ENCODE peak calls at places on chromosome 17, in seven cellular contexts. One of them, this sample, is unnamed.

GRCh38 chr17:68085751-68086445 is 50.4 kb downstream of the KPNA2 start:
- DNase-seq in hepatocyte: peak; percentile 32
- DNase-seq in SK-N-SH: no peak
- DNase-seq in neural progenitor cell: peak; percentile 16
- DNase-seq in GM23338: peak; percentile 21
- DNase-seq in OCI-LY7: peak; percentile 86
- DNase-seq in HCT116: no peak
- DNase-seq in this sample: peak; percentile 61

GRCh38 chr17:46158323-46159296 is 34.6 kb downstream of the KANSL1 start:
- DNase-seq in hepatocyte: no peak
- DNase-seq in SK-N-SH: no peak
- DNase-seq in neural progenitor cell: no peak
- DNase-seq in GM23338: no peak
- DNase-seq in OCI-LY7: no peak
- DNase-seq in HCT116: no peak
- DNase-seq in this sample: no peak

GRCh38 chr17:74446551-74447500 is 14.9 kb downstream of the GPRC5C start:
- DNase-seq in hepatocyte: no peak
- DNase-seq in SK-N-SH: peak; percentile 54
- DNase-seq in neural progenitor cell: no peak
- DNase-seq in GM23338: no peak
- DNase-seq in OCI-LY7: no peak
- DNase-seq in HCT116: no peak
- DNase-seq in this sample: no peak

GRCh38 chr17:68460096-68460495 is 2.8 kb upstream of the WIPI1 start:
- DNase-seq in hepatocyte: no peak
- DNase-seq in SK-N-SH: no peak
- DNase-seq in neural progenitor cell: no peak
- DNase-seq in GM23338: no peak
- DNase-seq in OCI-LY7: no peak
- DNase-seq in HCT116: no peak
- DNase-seq in this sample: no peak

GRCh38 chr17:50380369-50381259 is 7.6 kb downstream of the EME1 start:
- DNase-seq in hepatocyte: no peak
- DNase-seq in SK-N-SH: no peak
- DNase-seq in neural progenitor cell: no peak
- DNase-seq in GM23338: peak; percentile 29
- DNase-seq in OCI-LY7: no peak
- DNase-seq in HCT116: no peak
- DNase-seq in this sample: no peak

GRCh38 chr17:82876602-82877391 is 37.0 kb upstream of the ZNF750 start:
- DNase-seq in hepatocyte: peak; percentile 83
- DNase-seq in SK-N-SH: peak; percentile 88
- DNase-seq in neural progenitor cell: peak; percentile 71
- DNase-seq in GM23338: peak; percentile 36
- DNase-seq in OCI-LY7: no peak
- DNase-seq in HCT116: peak; percentile 49
- DNase-seq in this sample: no peak

GRCh38 chr17:50593321-50593720 is 32.8 kb downstream of the CACNA1G start:
- DNase-seq in hepatocyte: peak; percentile 77
- DNase-seq in SK-N-SH: peak; percentile 97
- DNase-seq in neural progenitor cell: peak; percentile 94
- DNase-seq in GM23338: peak; percentile 67
- DNase-seq in OCI-LY7: no peak
- DNase-seq in HCT116: no peak
- DNase-seq in this sample: no peak

GRCh38 chr17:72838068-72838467 is 254.4 kb downstream of the SLC39A11 start:
- DNase-seq in hepatocyte: no peak
- DNase-seq in SK-N-SH: no peak
- DNase-seq in neural progenitor cell: no peak
- DNase-seq in GM23338: no peak
- DNase-seq in OCI-LY7: no peak
- DNase-seq in HCT116: no peak
- DNase-seq in this sample: no peak

GRCh38 chr17:80872999-80873951 is 118.4 kb upstream of the CHMP6 start:
- DNase-seq in hepatocyte: no peak
- DNase-seq in SK-N-SH: no peak
- DNase-seq in neural progenitor cell: peak; percentile 93
- DNase-seq in GM23338: peak; percentile 85
- DNase-seq in OCI-LY7: no peak
- DNase-seq in HCT116: no peak
- DNase-seq in this sample: no peak

GRCh38 chr17:16477255-16477654 is 14.7 kb downstream of the LRRC75A start:
- DNase-seq in hepatocyte: peak; percentile 63
- DNase-seq in SK-N-SH: no peak
- DNase-seq in neural progenitor cell: no peak
- DNase-seq in GM23338: no peak
- DNase-seq in OCI-LY7: no peak
- DNase-seq in HCT116: peak; percentile 29
- DNase-seq in this sample: no peak

GRCh38 chr17:74530751-74531150 is 524 bp downstream of the CD300LB start:
- DNase-seq in hepatocyte: no peak
- DNase-seq in SK-N-SH: no peak
- DNase-seq in neural progenitor cell: no peak
- DNase-seq in GM23338: no peak
- DNase-seq in OCI-LY7: no peak
- DNase-seq in HCT116: no peak
- DNase-seq in this sample: no peak

GRCh38 chr17:6752068-6752909 is 3.6 kb upstream of the XAF1 start:
- DNase-seq in hepatocyte: peak; percentile 63
- DNase-seq in SK-N-SH: no peak
- DNase-seq in neural progenitor cell: no peak
- DNase-seq in GM23338: no peak
- DNase-seq in OCI-LY7: no peak
- DNase-seq in HCT116: no peak
- DNase-seq in this sample: no peak

GRCh38 chr17:51706098-51706497 is 445.8 kb downstream of the UTP18 start:
- DNase-seq in hepatocyte: no peak
- DNase-seq in SK-N-SH: no peak
- DNase-seq in neural progenitor cell: no peak
- DNase-seq in GM23338: no peak
- DNase-seq in OCI-LY7: no peak
- DNase-seq in HCT116: no peak
- DNase-seq in this sample: no peak

GRCh38 chr17:35695613-35696012 is 35.8 kb upstream of the RASL10B start:
- DNase-seq in hepatocyte: no peak
- DNase-seq in SK-N-SH: no peak
- DNase-seq in neural progenitor cell: no peak
- DNase-seq in GM23338: peak; percentile 14
- DNase-seq in OCI-LY7: no peak
- DNase-seq in HCT116: no peak
- DNase-seq in this sample: no peak

GRCh38 chr17:80968602-80969029 is 23.0 kb upstream of the CHMP6 start:
- DNase-seq in hepatocyte: peak; percentile 52
- DNase-seq in SK-N-SH: peak; percentile 86
- DNase-seq in neural progenitor cell: no peak
- DNase-seq in GM23338: no peak
- DNase-seq in OCI-LY7: no peak
- DNase-seq in HCT116: no peak
- DNase-seq in this sample: no peak

GRCh38 chr17:55413825-55414489 is 7.7 kb downstream of the MMD start:
- DNase-seq in hepatocyte: no peak
- DNase-seq in SK-N-SH: no peak
- DNase-seq in neural progenitor cell: no peak
- DNase-seq in GM23338: no peak
- DNase-seq in OCI-LY7: no peak
- DNase-seq in HCT116: no peak
- DNase-seq in this sample: no peak
- H3K4me1 ChIP-seq in hepatocyte: peaks cover 6% of the 10 kb centered on the region
- H3K4me1 ChIP-seq in SK-N-SH: no peaks in the 10 kb centered on the region
- H3K4me1 ChIP-seq in neural progenitor cell: peaks cover 9% of the 10 kb centered on the region
- H3K4me1 ChIP-seq in GM23338: no peaks in the 10 kb centered on the region
- H3K4me1 ChIP-seq in OCI-LY7: peaks cover 24% of the 10 kb centered on the region
- H3K4me1 ChIP-seq in HCT116: no peaks in the 10 kb centered on the region
- H3K4me1 ChIP-seq in this sample: no peaks in the 10 kb centered on the region

GRCh38 chr17:39077874-39078273 is 73.6 kb downstream of the PLXDC1 start:
- DNase-seq in hepatocyte: no peak
- DNase-seq in SK-N-SH: no peak
- DNase-seq in neural progenitor cell: no peak
- DNase-seq in GM23338: no peak
- DNase-seq in OCI-LY7: peak; percentile 14
- DNase-seq in HCT116: no peak
- DNase-seq in this sample: no peak
- TF ChIP-seq EZH2phosphoT487 in hepatocyte: no peak
- TF ChIP-seq EZH2phosphoT487 in SK-N-SH: no peak
- TF ChIP-seq EZH2phosphoT487 in neural progenitor cell: no peak
- TF ChIP-seq EZH2phosphoT487 in GM23338: no peak
- TF ChIP-seq EZH2phosphoT487 in OCI-LY7: no peak
- TF ChIP-seq EZH2phosphoT487 in HCT116: no peak
- TF ChIP-seq EZH2phosphoT487 in this sample: no peak

DNA sequence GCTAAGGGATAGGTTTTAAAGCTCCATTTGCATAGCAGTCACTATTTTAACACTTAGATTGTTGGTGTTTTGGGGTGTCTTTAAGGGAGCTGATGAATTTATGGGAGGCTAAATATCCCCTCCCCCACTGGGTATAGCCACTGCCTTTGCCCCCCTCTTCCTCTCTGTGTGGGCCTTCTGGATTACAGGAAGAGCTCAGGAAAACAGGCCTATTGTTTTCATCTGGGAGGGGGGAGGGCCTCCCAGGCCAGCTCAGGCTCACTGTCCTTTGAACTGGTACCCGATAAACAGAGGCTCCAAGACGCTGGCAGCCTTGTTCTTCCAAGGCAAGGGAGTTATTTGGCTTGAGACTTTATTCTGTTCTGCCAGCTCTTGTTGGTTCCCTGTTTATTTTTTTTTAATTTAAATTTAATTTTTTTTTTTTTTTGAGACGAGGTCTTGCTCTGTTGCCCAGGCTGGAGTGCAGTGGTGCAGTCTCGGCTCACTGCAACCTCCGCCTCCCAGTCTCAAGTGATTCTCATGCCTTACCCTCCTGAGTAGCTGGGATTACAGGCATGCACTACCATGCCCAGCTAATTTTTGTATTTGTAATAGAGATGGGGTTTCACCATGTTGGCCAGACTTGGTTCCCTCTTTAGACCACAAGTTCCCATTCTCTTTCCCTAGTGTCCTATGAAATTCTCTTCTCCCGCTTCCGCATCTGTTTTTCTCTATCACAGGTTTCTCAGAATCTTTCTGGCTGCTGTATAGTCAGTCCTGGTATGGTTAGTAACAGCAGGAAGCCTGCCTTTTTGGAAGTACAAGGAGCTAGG is 25.1 kb downstream of the MINK1 start:
- DNase-seq in hepatocyte: no peak
- DNase-seq in SK-N-SH: peak; percentile 78
- DNase-seq in neural progenitor cell: peak; percentile 87
- DNase-seq in GM23338: peak; percentile 70
- DNase-seq in OCI-LY7: no peak
- DNase-seq in HCT116: no peak
- DNase-seq in this sample: no peak
- H3K4me1 ChIP-seq in hepatocyte: peaks cover 23% of the 10 kb centered on the region
- H3K4me1 ChIP-seq in SK-N-SH: peaks cover 27% of the 10 kb centered on the region
- H3K4me1 ChIP-seq in neural progenitor cell: peaks cover 42% of the 10 kb centered on the region
- H3K4me1 ChIP-seq in GM23338: peaks cover 58% of the 10 kb centered on the region
- H3K4me1 ChIP-seq in OCI-LY7: peaks cover 3% of the 10 kb centered on the region
- H3K4me1 ChIP-seq in HCT116: peaks cover 12% of the 10 kb centered on the region
- H3K4me1 ChIP-seq in this sample: no peaks in the 10 kb centered on the region

DNA sequence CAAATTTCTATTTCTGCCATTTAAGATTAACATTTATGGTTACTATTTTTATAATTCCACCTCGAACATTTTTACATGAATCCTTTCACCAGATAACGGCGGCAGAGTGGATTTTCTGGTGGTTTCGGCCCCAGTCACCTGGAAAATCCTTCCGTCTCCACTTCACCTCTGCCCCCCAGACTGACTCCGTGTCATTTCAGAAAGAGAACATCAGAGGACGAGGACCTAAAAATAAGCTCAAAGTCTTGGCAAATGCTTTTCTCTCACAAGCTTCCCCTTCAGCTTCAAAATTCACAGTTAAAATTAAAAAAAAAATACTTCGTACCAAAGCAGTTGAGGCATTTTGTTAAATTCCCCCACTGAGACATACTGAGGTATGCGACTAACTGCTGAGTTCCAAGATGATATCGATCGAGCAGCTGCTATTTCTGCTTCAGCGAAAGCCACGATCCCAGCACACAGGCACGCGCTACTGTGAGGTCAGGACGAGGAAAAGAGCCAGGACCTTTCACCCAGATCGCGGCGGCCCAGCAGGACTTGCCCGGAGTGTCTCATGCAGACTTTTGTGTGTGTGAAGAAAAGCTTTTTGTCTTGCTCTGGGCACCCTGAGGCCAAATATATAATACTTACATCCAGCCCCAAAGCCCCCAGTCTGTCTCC is 36.8 kb downstream of the ASPA start:
- DNase-seq in hepatocyte: no peak
- DNase-seq in SK-N-SH: no peak
- DNase-seq in neural progenitor cell: peak; percentile 77
- DNase-seq in GM23338: peak; percentile 46
- DNase-seq in OCI-LY7: no peak
- DNase-seq in HCT116: no peak
- DNase-seq in this sample: no peak
- TF ChIP-seq EZH2phosphoT487 in hepatocyte: no peak
- TF ChIP-seq EZH2phosphoT487 in SK-N-SH: no peak
- TF ChIP-seq EZH2phosphoT487 in neural progenitor cell: no peak
- TF ChIP-seq EZH2phosphoT487 in GM23338: no peak
- TF ChIP-seq EZH2phosphoT487 in OCI-LY7: no peak
- TF ChIP-seq EZH2phosphoT487 in HCT116: no peak
- TF ChIP-seq EZH2phosphoT487 in this sample: no peak

DNA sequence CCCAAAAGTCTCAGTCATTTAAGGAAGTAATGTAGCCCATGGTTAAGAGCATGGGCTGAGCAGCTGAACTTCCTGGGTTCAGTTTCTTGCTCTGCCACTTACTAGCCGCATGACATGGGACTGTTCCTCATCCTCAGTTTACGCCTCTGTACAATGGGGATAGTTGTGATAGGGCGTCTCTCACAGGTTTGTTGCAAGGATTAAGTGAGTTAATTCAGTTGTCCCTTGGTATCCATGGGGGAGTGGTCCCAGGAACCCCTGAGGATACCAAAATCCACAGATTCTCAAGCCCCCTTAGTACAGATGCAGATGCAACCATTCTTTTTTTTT is 76.8 kb downstream of the KSR1 start:
- DNase-seq in hepatocyte: no peak
- DNase-seq in SK-N-SH: no peak
- DNase-seq in neural progenitor cell: no peak
- DNase-seq in GM23338: no peak
- DNase-seq in OCI-LY7: no peak
- DNase-seq in HCT116: no peak
- DNase-seq in this sample: no peak
- H3K4me1 ChIP-seq in hepatocyte: peaks cover 62% of the 10 kb centered on the region
- H3K4me1 ChIP-seq in SK-N-SH: peaks cover 8% of the 10 kb centered on the region
- H3K4me1 ChIP-seq in neural progenitor cell: peaks cover 22% of the 10 kb centered on the region
- H3K4me1 ChIP-seq in GM23338: peaks cover 21% of the 10 kb centered on the region
- H3K4me1 ChIP-seq in OCI-LY7: no peaks in the 10 kb centered on the region
- H3K4me1 ChIP-seq in HCT116: peaks cover 12% of the 10 kb centered on the region
- H3K4me1 ChIP-seq in this sample: no peaks in the 10 kb centered on the region

This sample was measured in MM.1S.